ENCODE peak calls at places on chromosomes 6 and 20, in five cellular contexts. X is SK-N-SH, K is H1, V is K562, A is HCT116. R is an unnamed sample.

GRCh38 chr6:22975079-22975478 is 405.7 kb downstream of the HDGFL1 start:
- DNase-seq in K (no peak), V (no peak), X (no peak), A (no peak), R (no peak)

GRCh38 chr6:139029470-139030210 is 1.1 kb downstream of the ABRACL start:
- DNase-seq in V (no peak), K (peak), X (no peak), A (no peak), R (peak)

GRCh38 chr6:124432632-124433031 is 529.6 kb upstream of the RNF217 start:
- DNase-seq in K (no peak), A (no peak), V (no peak), X (no peak), R (no peak)

GRCh38 chr6:53827485-53827884 is 32.7 kb downstream of the LRRC1 start:
- DNase-seq in V (no peak), A (no peak), K (no peak), X (no peak), R (no peak)

GRCh38 chr6:125904871-125905270 is 51.7 kb upstream of the HINT3 start:
- DNase-seq in V (no peak), X (no peak), A (no peak), K (no peak), R (no peak)

GRCh38 chr6:42236680-42237473 is 19.2 kb upstream of the MRPS10 start:
- DNase-seq in A (no peak), V (no peak), K (no peak), X (no peak), R (no peak)

GRCh38 chr6:139882977-139883728 is 508.7 kb upstream of the CITED2 start:
- DNase-seq in V (no peak), K (no peak), X (no peak), A (no peak), R (no peak)

GRCh38 chr6:129476810-129477209 is 233.2 kb downstream of the ARHGAP18 start:
- DNase-seq in K (no peak), V (no peak), A (no peak), X (no peak), R (no peak)

GRCh38 chr6:167396659-167397490 is 72.0 kb downstream of the TTLL2 start:
- DNase-seq in A (no peak), X (no peak), K (no peak), V (no peak), R (no peak)

GRCh38 chr20:39282619-39283092 is 320.5 kb downstream of the DHX35 start:
- DNase-seq in V (no peak), X (no peak), A (no peak), K (peak), R (no peak)

GRCh38 chr6:144283781-144284473 is 1.2 kb upstream of the UTRN start:
- DNase-seq in V (no peak), A (no peak), X (no peak), K (no peak), R (no peak)

GRCh38 chr6:26067367-26067766 is 19.9 kb upstream of the HFE start:
- DNase-seq in A (no peak), X (no peak), K (no peak), V (no peak), R (peak)
- TF ChIP-seq JUND in A (no peak), X (no peak), K (no peak), V (no peak), R (no peak)

GRCh38 chr20:45408646-45409213 is 641 bp downstream of the DBNDD2 start:
- DNase-seq in A (no peak), K (no peak), X (no peak), V (no peak), R (no peak)

GRCh38 chr20:45407067-45407745 is 883 bp upstream of the DBNDD2 start:
- DNase-seq in X (peak), K (no peak), V (peak), A (no peak), R (peak)

GRCh38 chr20:45406260-45407066 is 1.6 kb upstream of the DBNDD2 start:
- DNase-seq in K (peak), A (no peak), V (peak), X (peak), R (peak)

GRCh38 chr20:45409531-45410272 is 1.6 kb downstream of the DBNDD2 start:
- DNase-seq in A (no peak), X (no peak), V (no peak), K (no peak), R (no peak)

DNA sequence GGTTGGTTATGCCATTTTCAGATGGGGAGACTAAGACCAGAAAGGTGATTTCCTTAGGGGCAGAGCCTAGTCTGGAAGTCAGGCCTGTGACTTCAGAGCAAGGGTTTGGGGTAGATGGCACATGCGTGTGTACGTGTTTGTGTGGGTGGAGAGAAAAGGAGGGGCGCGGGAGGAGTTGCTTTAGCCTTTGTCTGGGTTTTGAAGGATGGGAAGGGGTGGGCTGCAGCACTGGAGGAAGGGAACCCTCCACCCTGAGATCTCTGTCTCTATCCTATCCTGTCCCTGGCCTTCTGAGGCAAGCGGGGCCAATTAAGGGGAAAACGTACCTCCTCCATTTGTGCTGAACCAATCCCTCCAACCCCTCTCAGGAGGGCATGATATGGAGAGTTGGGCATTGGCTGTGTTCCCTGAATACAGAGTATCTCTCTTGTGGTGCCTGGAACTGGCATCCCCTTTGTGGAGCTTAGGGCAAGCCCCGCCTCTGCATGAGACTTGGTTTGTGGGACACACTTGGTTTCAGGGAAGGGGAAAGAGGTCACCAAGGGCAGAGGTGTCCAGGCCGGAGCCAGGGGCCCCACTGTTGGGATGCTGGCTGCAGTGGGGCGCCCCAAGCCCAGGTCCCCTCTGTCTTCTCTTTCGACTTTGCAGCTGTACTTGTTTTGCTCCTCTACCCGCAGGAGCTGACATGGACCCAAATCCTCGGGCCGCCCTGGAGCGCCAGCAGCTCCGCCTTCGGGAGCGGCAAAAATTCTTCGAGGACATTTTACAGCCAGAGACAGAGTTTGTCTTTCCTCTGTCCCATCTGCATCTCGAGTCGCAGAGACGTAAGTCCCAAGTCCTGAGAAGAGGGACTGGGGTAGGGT is at the start of gene DBNDD2:
- DNase-seq in V (no peak), K (no peak), A (no peak), X (peak), R (no peak)
- TF ChIP-seq JUND in V (no peak), K (no peak), A (no peak), X (no peak), R (no peak)

DNA sequence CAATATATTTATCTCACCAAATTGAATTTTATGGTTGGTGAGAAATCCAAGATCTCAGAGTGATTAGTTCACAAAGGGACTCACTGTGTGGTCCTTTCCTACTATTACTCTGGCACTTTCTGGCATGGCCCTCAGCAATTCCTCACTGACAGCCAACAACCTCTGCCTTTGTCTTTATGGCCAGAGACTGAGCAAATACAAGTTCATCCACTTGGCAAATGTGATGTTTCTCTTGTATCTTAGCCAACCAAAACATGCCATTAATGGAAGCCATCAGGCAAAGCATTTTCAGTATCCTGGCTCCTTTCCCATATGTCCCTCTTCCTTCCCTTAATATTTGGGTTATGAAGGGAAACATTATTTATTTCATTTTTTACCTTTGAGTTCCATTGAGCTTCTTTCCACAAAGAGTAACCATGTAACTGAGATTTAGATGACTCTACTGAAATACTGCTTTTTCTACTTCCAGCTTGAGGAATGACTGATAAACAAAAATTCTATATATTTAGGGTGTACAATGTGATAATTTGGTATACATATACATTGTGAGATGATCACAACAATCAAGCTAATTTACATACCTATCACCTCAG is 30.8 kb upstream of the SMLR1 start:
- DNase-seq in V (no peak), X (peak), A (no peak), K (no peak), R (no peak)
- TF ChIP-seq JUND in V (no peak), X (peak), A (no peak), K (no peak), R (no peak)

GRCh38 chr6:111687652-111688051 is 82.0 kb upstream of the TRAF3IP2 start:
- DNase-seq in V (no peak), X (no peak), A (no peak), K (no peak), R (no peak)

GRCh38 chr6:111691345-111692225 is 85.9 kb upstream of the TRAF3IP2 start:
- DNase-seq in K (no peak), A (no peak), V (no peak), X (peak), R (no peak)

GRCh38 chr6:111689946-111690345 is 84.3 kb upstream of the TRAF3IP2 start:
- DNase-seq in A (no peak), K (no peak), V (no peak), X (no peak), R (no peak)

GRCh38 chr6:111686249-111686997 is 80.7 kb upstream of the TRAF3IP2 start:
- DNase-seq in K (no peak), A (no peak), X (peak), V (no peak), R (no peak)

GRCh38 chr6:111689419-111689818 is 83.7 kb upstream of the TRAF3IP2 start:
- DNase-seq in A (no peak), V (no peak), K (no peak), X (no peak), R (no peak)
- TF ChIP-seq JUND in A (no peak), V (no peak), K (no peak), X (no peak), R (no peak)

GRCh38 chr6:108277295-108277694 is 16.5 kb upstream of the SNX3 start:
- DNase-seq in X (no peak), A (no peak), K (peak), V (no peak), R (no peak)

GRCh38 chr6:108275971-108276370 is 15.1 kb upstream of the SNX3 start:
- DNase-seq in X (no peak), A (no peak), K (peak), V (no peak), R (no peak)

GRCh38 chr6:108274546-108274945 is 13.7 kb upstream of the SNX3 start:
- DNase-seq in V (no peak), X (no peak), K (peak), A (no peak), R (no peak)

DNA sequence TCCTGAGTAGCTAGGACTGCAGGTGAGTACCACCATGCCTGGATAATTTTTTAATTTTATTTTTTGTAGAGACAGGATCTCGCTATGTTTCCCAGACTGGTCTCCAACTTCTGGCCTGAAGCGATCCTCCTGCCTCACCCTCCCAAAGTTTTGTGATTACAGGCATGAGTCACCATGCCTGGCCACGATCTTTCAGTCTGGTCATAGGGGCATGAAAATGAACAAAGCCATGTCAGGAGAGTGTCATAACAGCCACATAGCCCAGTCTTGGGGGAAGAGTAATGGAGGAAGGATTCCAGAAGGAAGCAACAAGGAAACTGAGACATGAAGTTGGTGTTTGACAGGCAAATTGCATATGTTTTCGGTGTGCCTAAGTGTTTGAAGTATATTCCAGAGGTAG is 17.0 kb upstream of the SNX3 start:
- DNase-seq in A (no peak), K (no peak), X (no peak), V (no peak), R (no peak)
- TF ChIP-seq JUND in A (no peak), K (no peak), X (no peak), V (peak), R (no peak)

GRCh38 chr6:37302086-37302686 is 44.2 kb upstream of the TMEM217 start:
- DNase-seq in X (no peak), A (no peak), V (peak), K (no peak), R (no peak)
- TF ChIP-seq JUND in X (no peak), A (no peak), V (peak), K (no peak), R (no peak)

DNA sequence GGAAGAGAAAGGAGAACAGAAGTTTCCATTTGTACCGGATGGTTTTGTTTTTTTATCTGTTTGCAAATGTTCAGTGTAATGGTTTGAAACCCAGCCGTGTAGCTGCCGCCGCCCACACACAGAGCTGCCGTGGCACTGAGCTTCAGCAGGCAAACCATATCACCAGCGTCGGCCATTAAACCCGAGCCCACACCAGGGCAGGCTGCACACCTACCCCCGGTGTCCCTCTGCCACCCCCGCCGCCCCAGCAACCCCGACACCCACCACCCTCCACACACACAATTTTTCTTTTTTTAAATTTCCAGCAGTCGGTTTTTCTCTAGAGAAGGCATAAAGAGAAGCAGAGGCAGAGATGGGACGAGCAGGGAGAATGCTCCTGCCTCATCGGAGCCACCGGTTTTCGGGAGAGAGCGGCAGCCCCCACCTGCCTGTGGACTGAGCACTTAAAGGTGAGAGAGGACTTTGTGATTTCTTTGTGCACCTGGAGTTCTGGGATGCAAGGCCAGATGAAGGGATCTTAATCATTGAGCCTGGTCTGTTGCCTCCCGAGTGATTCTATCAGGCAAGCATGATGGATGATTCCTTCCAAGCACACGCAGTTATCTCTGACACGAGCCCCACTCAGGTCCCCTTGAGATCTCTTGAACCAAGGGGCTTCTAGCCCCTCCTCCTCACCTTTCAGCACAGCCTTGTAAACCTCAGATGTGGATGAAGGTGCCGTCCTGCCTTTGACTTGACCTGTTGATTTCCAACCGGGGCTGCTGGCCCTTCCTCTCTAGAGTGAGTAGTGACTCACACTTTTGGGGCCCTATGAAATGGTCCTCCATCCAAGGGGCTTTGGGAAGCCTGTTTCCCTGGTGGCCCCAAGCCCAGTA is 17.5 kb upstream of the ZNF831 start:
- DNase-seq in X (no peak), A (no peak), K (no peak), V (no peak), R (no peak)
- TF ChIP-seq JUND in X (no peak), A (no peak), K (no peak), V (no peak), R (no peak)

R was measured in T47D.